ENCODE peak calls at places on chromosomes 1 and 21, in eight cellular contexts. G is naive thymus-derived CD4-positive, alpha-beta T cell; Z is endothelial cell; S is fibroblast of lung; D is stimulated activated CD8-positive, alpha-beta memory T cell treated with anti-CD3 and anti-CD28 coated beads, Interleukin-4, amount 100 ng/mL, for 24 hours; N is stimulated activated CD4-positive, alpha-beta T cell treated with anti-CD3 and anti-CD28 coated beads, TNF-alpha, amount 100 ng/mL, for 48 hours; K is keratinocyte; A is activated T-helper 9 cell treated with anti-CD3 and anti-CD28 coated beads, Interleukin-2, amount 50 U/mL, for 16 hours. H is an unnamed sample.

GRCh38 chr1:245800901-245801605 is 646.3 kb downstream of the KIF26B start:
- DNase-seq in G (no peak), Z (no peak), S (no peak), D (no peak), N (no peak), K (no peak), A (no peak), H (no peak)

GRCh38 chr1:26546819-26547218 is 17.3 kb downstream of the RPS6KA1 start:
- DNase-seq in G (no peak), Z (no peak), S (no peak), D (no peak), N (no peak), K (no peak), A (no peak), H (no peak)

GRCh38 chr1:224498574-224499170 is 64.1 kb upstream of the WDR26 start:
- DNase-seq in G (no peak), Z (peak), S (peak), D (no peak), N (no peak), K (no peak), A (no peak), H (no peak)

GRCh38 chr1:67166196-67166595 is at the start of gene IL23R:
- DNase-seq in G (no peak), Z (no peak), S (no peak), D (no peak), N (no peak), K (no peak), A (peak), H (peak)

GRCh38 chr1:175774921-175775320 is 31.5 kb upstream of the TNR start:
- DNase-seq in G (no peak), Z (no peak), S (no peak), D (no peak), N (no peak), K (no peak), A (no peak), H (no peak)

GRCh38 chr21:43211085-43212071 is 42.6 kb downstream of the CRYAA start:
- DNase-seq in G (no peak), Z (no peak), S (no peak), D (no peak), N (no peak), K (no peak), A (no peak), H (no peak)

GRCh38 chr1:53361541-53361961 is 33.7 kb upstream of the LRP8 start:
- DNase-seq in G (no peak), Z (no peak), S (no peak), D (no peak), N (no peak), K (no peak), A (no peak), H (no peak)

GRCh38 chr1:216045400-216045799 is 377.8 kb downstream of the USH2A start:
- DNase-seq in G (no peak), Z (no peak), S (peak), D (no peak), N (no peak), K (peak), A (no peak), H (no peak)

GRCh38 chr1:194024659-194025058 is 838.2 kb upstream of the B3GALT2 start:
- DNase-seq in G (no peak), Z (no peak), S (peak), D (no peak), N (no peak), K (no peak), A (no peak), H (no peak)

GRCh38 chr1:232891116-232891515 is 59.3 kb upstream of the NTPCR start:
- DNase-seq in G (no peak), Z (no peak), S (peak), D (no peak), N (no peak), K (no peak), A (no peak), H (no peak)

GRCh38 chr1:214670098-214670497 is 67.1 kb downstream of the CENPF start:
- DNase-seq in G (no peak), Z (no peak), S (peak), D (no peak), N (no peak), K (no peak), A (no peak), H (no peak)

GRCh38 chr1:119766374-119766794 is 2.3 kb downstream of the HMGCS2 start:
- DNase-seq in G (no peak), Z (no peak), S (no peak), D (no peak), N (no peak), K (no peak), A (no peak), H (no peak)

GRCh38 chr1:155910621-155911121 is 478 bp downstream of the RIT1 start:
- DNase-seq in G (no peak), Z (peak), S (peak), D (no peak), N (no peak), K (no peak), A (no peak), H (peak)

GRCh38 chr1:183630748-183631147 is 4.8 kb downstream of the ARPC5 start:
- DNase-seq in G (no peak), Z (no peak), S (peak), D (no peak), N (no peak), K (no peak), A (no peak), H (no peak)

GRCh38 chr1:115184260-115184950 is 95.1 kb upstream of the TSPAN2 start:
- DNase-seq in G (no peak), Z (no peak), S (no peak), D (no peak), N (no peak), K (no peak), A (no peak), H (no peak)

GRCh38 chr1:237124856-237125462 is 83.0 kb downstream of the RYR2 start:
- DNase-seq in G (no peak), Z (peak), S (peak), D (no peak), N (no peak), K (no peak), A (no peak), H (no peak)

GRCh38 chr1:232340448-232340847 is 289.5 kb downstream of the SIPA1L2 start:
- DNase-seq in G (no peak), Z (no peak), S (no peak), D (no peak), N (no peak), K (no peak), A (no peak), H (no peak)

GRCh38 chr1:206805357-206805756 is 33.1 kb upstream of the IL10 start:
- DNase-seq in G (no peak), Z (no peak), S (no peak), D (no peak), N (no peak), K (no peak), A (no peak), H (no peak)

GRCh38 chr1:27111771-27112573 is 43.0 kb downstream of the SLC9A1 start:
- DNase-seq in G (peak), Z (peak), S (peak), D (peak), N (peak), K (peak), A (peak), H (no peak)

GRCh38 chr1:22841754-22842370 is 130.8 kb downstream of the LACTBL1 start:
- DNase-seq in G (no peak), Z (no peak), S (no peak), D (no peak), N (no peak), K (no peak), A (no peak), H (no peak)

GRCh38 chr1:54487571-54488050 is 60.4 kb upstream of the ACOT11 start:
- DNase-seq in G (no peak), Z (no peak), S (no peak), D (no peak), N (no peak), K (no peak), A (no peak), H (no peak)

GRCh38 chr1:85494957-85495266 is 30.0 kb upstream of the DDAH1 start:
- DNase-seq in G (no peak), Z (peak), S (peak), D (no peak), N (no peak), K (no peak), A (no peak), H (no peak)

GRCh38 chr1:67532452-67533216 is 102.4 kb upstream of the SERBP1 start:
- DNase-seq in G (no peak), Z (peak), S (peak), D (no peak), N (no peak), K (peak), A (no peak), H (no peak)

GRCh38 chr1:205396972-205397616 is 24.8 kb downstream of the LEMD1 start:
- DNase-seq in G (peak), Z (peak), S (peak), D (no peak), N (no peak), K (peak), A (no peak), H (no peak)

GRCh38 chr1:17125756-17126237 is 6.5 kb upstream of the PADI2 start:
- DNase-seq in G (peak), Z (peak), S (peak), D (peak), N (peak), K (peak), A (peak), H (peak)

GRCh38 chr1:197902131-197902453 is 338 bp upstream of the C1orf53 start:
- DNase-seq in G (no peak), Z (no peak), S (no peak), D (no peak), N (no peak), K (no peak), A (no peak), H (no peak)

GRCh38 chr1:180643693-180644092 is 11.9 kb downstream of the XPR1 start:
- DNase-seq in G (no peak), Z (no peak), S (peak), D (no peak), N (no peak), K (no peak), A (no peak), H (no peak)

GRCh38 chr1:175919001-175919400 is 175.6 kb upstream of the TNR start:
- DNase-seq in G (no peak), Z (no peak), S (no peak), D (no peak), N (no peak), K (no peak), A (no peak), H (no peak)

GRCh38 chr21:33817136-33817535 is 98.5 kb downstream of the ATP5PO start:
- DNase-seq in G (no peak), Z (no peak), S (no peak), D (no peak), N (no peak), K (no peak), A (no peak), H (no peak)

GRCh38 chr1:84796201-84796600 is 96.8 kb downstream of the LPAR3 start:
- DNase-seq in G (no peak), Z (no peak), S (no peak), D (no peak), N (no peak), K (no peak), A (no peak), H (no peak)

GRCh38 chr1:25425098-25426085 is 4.8 kb upstream of the RHCE start:
- DNase-seq in G (no peak), Z (no peak), S (no peak), D (no peak), N (no peak), K (peak), A (no peak), H (no peak)

H was measured in stimulated activated effector memory CD8-positive, alpha-beta T cell treated with anti-CD3 and anti-CD28 coated beads, Interleukin-12 subunit alpha, Interleukin-12 subunit beta, amount 100 ng/mL, for 72 hours.